ENCODE peak calls at places on chromosomes 16 and 17, in six cellular contexts. A is astrocyte, P is hepatocyte, Y is IMR-90, U is left lung, Z is BE2C. V is an unnamed sample. For H3K36me3, the result is how much of the 10 kb centered on the place peaks cover.

GRCh38 chr16:69143116-69143515 is 10.7 kb downstream of the UTP4 start:
- DNase-seq in U (no peak), Y (no peak), Z (peak), P (peak), A (no peak), V (no peak)

GRCh38 chr16:69861276-69862030 is 89.7 kb upstream of the CLEC18A start:
- DNase-seq in A (peak), U (peak), Z (no peak), Y (peak), P (peak), V (no peak)

GRCh38 chr17:6205525-6205924 is 135.3 kb downstream of the WSCD1 start:
- DNase-seq in Y (no peak), U (no peak), P (no peak), A (no peak), Z (no peak), V (no peak)

GRCh38 chr17:75679706-75680201 is 12.6 kb downstream of the SAP30BP start:
- DNase-seq in P (peak), U (peak), Y (no peak), Z (no peak), A (no peak), V (peak)

GRCh38 chr16:27444015-27444414 is 42.0 kb downstream of the IL21R start:
- DNase-seq in A (peak), U (peak), Z (no peak), P (no peak), Y (peak), V (peak)

GRCh38 chr17:5680766-5681165 is 96.5 kb upstream of the NLRP1 start:
- DNase-seq in P (no peak), U (no peak), A (no peak), Y (no peak), Z (no peak), V (no peak)

GRCh38 chr16:72554935-72555334 is 383.0 kb upstream of the PMFBP1 start:
- DNase-seq in P (no peak), A (no peak), Y (peak), U (no peak), Z (no peak), V (peak)

GRCh38 chr17:51908841-51909537 is 249.5 kb downstream of the CA10 start:
- DNase-seq in A (no peak), Z (no peak), P (no peak), Y (no peak), U (no peak), V (no peak)

GRCh38 chr17:64355536-64356303 is 34.9 kb downstream of the PECAM1 start:
- DNase-seq in A (peak), Z (no peak), P (no peak), U (no peak), Y (peak), V (no peak)

GRCh38 chr16:25009822-25010221 is 5.3 kb downstream of the ARHGAP17 start:
- DNase-seq in Y (peak), U (peak), Z (no peak), A (peak), P (no peak), V (no peak)

GRCh38 chr17:39235555-39236221 is 9.9 kb upstream of the STAC2 start:
- DNase-seq in A (peak), P (peak), U (no peak), Y (peak), Z (peak), V (peak)

GRCh38 chr16:12253731-12254130 is 277.2 kb downstream of the SNX29 start:
- DNase-seq in A (no peak), Y (no peak), P (no peak), Z (no peak), U (no peak), V (no peak)

GRCh38 chr17:14311979-14312378 is 11.1 kb downstream of the HS3ST3B1 start:
- DNase-seq in P (no peak), Z (no peak), Y (no peak), A (no peak), U (no peak), V (no peak)

GRCh38 chr17:22703786-22704441 is 1011.6 kb downstream of the KCNJ18 start:
- DNase-seq in Z (no peak), Y (no peak), P (no peak), U (no peak), A (no peak), V (no peak)

GRCh38 chr17:49452173-49452572 is 37.5 kb upstream of the PHB1 start:
- DNase-seq in U (no peak), Z (no peak), Y (no peak), A (no peak), P (no peak), V (no peak)

GRCh38 chr16:4081035-4081434 is 35.2 kb downstream of the ADCY9 start:
- DNase-seq in P (no peak), Z (no peak), A (no peak), U (no peak), Y (no peak), V (no peak)

GRCh38 chr17:40560592-40561293 is 4.5 kb downstream of the CCR7 start:
- DNase-seq in Y (peak), A (peak), Z (no peak), U (no peak), P (peak), V (no peak)

GRCh38 chr17:63962298-63962744 is 10.4 kb downstream of the SCN4A start:
- DNase-seq in P (no peak), Y (no peak), Z (no peak), A (no peak), U (no peak), V (no peak)

GRCh38 chr17:51912939-51913338 is 245.6 kb downstream of the CA10 start:
- DNase-seq in A (no peak), P (no peak), Y (no peak), Z (no peak), U (no peak), V (no peak)

GRCh38 chr17:81512984-81513668 is 527 bp upstream of the ACTG1 start:
- DNase-seq in U (peak), A (no peak), Y (peak), P (peak), Z (no peak), V (peak)

GRCh38 chr16:12459401-12459791 is 344.3 kb downstream of the CPPED1 start:
- DNase-seq in U (peak), A (no peak), Y (no peak), P (no peak), Z (no peak), V (no peak)

GRCh38 chr17:79872762-79873161 is 33.5 kb upstream of the CBX4 start:
- DNase-seq in U (no peak), P (peak), Y (no peak), A (no peak), Z (no peak), V (no peak)

GRCh38 chr16:84266451-84266850 is 26.6 kb upstream of the KCNG4 start:
- DNase-seq in U (no peak), P (peak), A (peak), Y (peak), Z (peak), V (peak)

GRCh38 chr16:88309905-88310259 is 72.9 kb upstream of the ZNF469 start:
- DNase-seq in U (no peak), P (peak), Y (no peak), A (no peak), Z (no peak), V (no peak)

GRCh38 chr16:67181346-67181745 is 2.4 kb downstream of the MATCAP1 start:
- DNase-seq in P (no peak), Z (no peak), Y (peak), A (peak), U (no peak), V (peak)

GRCh38 chr17:29347831-29348281 is 42.3 kb upstream of the TAOK1 start:
- DNase-seq in U (no peak), Y (no peak), P (no peak), Z (no peak), A (peak), V (no peak)

DNA sequence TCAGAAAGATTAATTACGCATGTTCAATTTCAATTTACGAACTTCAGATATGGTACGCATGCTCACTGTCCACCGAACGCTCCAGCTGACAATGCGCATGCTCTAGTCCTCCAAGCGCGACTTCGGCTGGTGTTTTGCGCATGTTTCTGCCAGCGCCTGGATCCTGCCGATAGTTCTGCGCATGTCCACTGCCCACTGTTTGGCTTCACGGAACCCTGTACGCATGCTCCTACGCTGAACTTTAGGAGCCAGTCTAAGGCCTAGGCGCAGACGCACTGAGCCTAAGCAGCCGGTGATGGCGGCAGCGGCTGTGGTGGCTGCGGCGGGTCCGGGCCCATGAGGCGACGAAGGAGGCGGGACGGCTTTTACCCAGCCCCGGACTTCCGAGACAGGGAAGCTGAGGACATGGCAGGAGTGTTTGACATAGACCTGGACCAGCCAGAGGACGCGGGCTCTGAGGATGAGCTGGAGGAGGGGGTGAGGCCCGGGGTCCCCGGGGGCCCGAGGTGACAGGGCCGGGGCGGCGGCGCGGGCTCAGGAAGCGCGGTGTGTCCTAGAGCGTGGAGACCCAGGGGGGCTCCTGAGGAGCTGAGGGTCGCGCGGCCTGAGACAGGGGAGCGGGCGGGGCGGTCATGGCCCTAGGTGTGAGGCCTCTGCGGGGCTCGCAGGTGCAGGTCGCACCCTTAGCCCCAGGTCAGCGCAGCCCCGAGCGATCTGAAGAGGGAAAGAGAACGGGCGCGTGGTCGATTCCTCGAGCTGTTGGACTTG is at the start of the genes RPS6KB1 and TUBD1:
- DNase-seq in P (peak), Y (peak), A (peak), Z (peak), U (peak), V (peak)
- TF ChIP-seq CTCF in P (no peak), Y (no peak), A (no peak), Z (no peak), U (peak), V (no peak)

DNA sequence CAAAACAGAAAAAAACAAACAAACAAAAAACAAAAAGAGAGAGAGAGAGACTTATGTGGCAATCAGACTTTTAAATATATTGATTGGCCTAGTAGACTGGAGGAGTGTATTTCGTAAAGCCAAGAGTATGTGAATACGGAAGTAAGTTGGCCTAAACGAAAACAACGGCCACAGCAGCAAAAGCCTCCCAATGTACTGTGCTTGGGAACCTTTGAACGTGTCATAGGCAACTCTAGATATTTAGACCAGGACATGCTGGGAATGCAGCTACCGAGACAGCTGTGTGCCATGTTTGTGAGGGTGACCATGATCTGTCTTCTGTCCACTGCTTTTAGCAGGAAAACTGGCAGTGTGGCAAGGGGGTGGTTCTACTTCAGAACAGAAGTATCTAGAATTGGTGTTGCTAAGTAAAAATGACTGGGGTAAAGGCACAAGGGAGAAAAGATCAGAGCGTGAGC is 7.4 kb downstream of the MAF start:
- DNase-seq in Z (no peak), U (no peak), P (no peak), A (no peak), Y (no peak), V (no peak)
- H3K4me3 ChIP-seq in Z (no peak), U (no peak), P (no peak), A (no peak), Y (no peak), V (no peak)

DNA sequence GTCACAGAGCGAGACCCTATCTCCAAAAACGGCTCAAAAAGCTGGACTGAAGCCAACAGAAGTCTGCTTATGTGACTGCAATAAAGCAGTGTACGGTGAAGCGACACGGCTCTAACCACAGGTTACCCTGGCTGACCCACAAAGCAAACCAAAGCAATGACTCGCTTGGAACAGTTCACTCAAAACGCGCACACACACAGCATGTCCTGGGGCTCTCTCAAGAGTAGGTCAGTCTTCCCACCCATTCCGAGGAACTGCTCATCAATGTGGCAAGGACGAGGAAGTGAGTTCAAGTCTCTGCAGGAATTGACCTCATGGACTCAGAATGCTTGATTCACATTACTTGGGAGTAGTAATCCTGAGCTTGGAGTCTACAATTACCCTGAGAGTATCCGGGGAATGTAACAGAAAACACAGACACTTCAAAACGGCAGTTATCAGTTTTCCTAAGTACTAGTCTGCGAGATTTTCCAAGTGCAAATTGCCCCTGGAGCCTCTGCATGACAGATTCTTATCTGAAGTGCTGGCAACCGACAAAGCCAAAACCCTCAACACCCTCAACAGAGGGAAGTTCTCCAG is 25.4 kb downstream of the PELP1 start:
- DNase-seq in U (no peak), Y (peak), A (peak), Z (no peak), P (peak), V (peak)
- H3K36me3 ChIP-seq in U (under half), Y (half or more), A (under half), Z (under half), P (under half), V (under half)

GRCh38 chr16:54870151-54870550 is 60.5 kb upstream of the IRX5 start:
- DNase-seq in Y (no peak), A (no peak), U (no peak), Z (no peak), P (no peak), V (no peak)
- TF ChIP-seq CTCF in Y (no peak), A (no peak), U (no peak), Z (no peak), P (no peak), V (no peak)

DNA sequence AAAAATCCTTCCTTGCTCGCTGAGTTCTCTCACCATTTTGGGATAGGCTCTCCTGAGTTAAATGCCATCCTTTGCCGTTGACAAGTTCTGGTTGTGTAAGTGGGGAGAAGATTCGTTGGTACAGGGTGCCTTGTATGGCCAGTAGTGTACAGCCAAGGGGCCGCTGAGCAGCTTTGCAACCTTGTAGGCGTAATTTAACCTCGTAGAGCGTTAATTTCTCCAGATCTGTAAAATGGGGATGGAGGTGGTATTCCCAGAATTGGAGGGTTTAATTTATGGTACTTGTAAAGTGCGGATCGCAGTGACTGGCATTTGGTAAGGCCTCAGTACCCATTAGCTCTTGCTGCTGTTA is 1.4 kb downstream of the ARSG start:
- DNase-seq in Z (no peak), A (no peak), Y (no peak), P (no peak), U (no peak), V (no peak)
- H3K4me3 ChIP-seq in Z (peak), A (no peak), Y (no peak), P (no peak), U (peak), V (no peak)

DNA sequence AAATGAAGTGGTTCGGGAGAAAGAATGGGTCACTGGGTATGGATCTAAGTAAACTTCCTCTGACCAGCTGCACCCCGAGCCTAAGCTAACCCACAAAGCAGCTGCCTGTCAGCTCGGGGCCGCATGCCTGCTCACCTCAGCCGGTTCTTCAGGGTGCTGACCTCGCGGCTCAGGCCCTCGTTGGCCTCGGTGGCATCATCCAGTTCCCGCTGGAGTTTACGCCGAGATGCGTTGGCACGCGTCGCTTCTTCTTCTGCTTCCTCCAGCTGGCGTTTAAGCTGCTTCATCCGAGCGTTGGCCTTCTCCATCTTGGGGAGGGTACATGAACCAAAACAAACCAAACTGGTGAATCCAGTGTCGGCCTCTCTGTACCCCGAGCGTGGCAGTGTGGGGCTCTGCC is 41.1 kb downstream of the NDEL1 start:
- DNase-seq in P (no peak), Y (no peak), A (no peak), Z (no peak), U (no peak), V (no peak)
- H3K36me3 ChIP-seq in P (under half), Y (half or more), A (half or more), Z (under half), U (under half), V (under half)

DNA sequence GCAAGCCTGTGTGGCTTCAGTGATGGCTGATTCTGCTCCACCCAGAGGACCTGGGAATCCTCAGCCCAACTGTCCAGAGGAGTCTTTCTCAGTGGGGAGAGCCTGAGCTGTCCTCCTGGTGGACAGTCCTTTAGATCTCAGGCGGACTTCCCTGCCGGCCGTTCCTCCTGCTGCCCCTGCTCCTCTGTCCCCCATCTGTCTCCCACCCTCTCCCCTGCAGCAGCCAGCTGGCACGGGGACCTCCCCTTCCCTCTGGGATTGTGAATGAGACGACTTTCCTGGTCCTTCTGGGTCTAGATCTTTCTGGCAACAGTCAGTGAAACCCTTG is 279.7 kb downstream of the SEC14L1 start:
- DNase-seq in Z (no peak), Y (no peak), A (no peak), U (no peak), P (no peak), V (no peak)
- TF ChIP-seq CTCF in Z (peak), Y (peak), A (no peak), U (no peak), P (no peak), V (no peak)

GRCh38 chr17:43703630-43704029 is 41.9 kb upstream of the MEOX1 start:
- DNase-seq in Z (no peak), P (no peak), A (no peak), Y (no peak), U (no peak), V (no peak)

GRCh38 chr17:43702636-43703035 is 40.9 kb upstream of the MEOX1 start:
- DNase-seq in A (no peak), U (no peak), Z (peak), Y (no peak), P (no peak), V (no peak)

GRCh38 chr17:43707184-43707583 is 45.5 kb upstream of the MEOX1 start:
- DNase-seq in P (no peak), Y (no peak), U (no peak), A (no peak), Z (no peak), V (no peak)

GRCh38 chr17:43709210-43709609 is 47.5 kb upstream of the MEOX1 start:
- DNase-seq in A (no peak), P (no peak), Z (no peak), Y (no peak), U (no peak), V (no peak)

DNA sequence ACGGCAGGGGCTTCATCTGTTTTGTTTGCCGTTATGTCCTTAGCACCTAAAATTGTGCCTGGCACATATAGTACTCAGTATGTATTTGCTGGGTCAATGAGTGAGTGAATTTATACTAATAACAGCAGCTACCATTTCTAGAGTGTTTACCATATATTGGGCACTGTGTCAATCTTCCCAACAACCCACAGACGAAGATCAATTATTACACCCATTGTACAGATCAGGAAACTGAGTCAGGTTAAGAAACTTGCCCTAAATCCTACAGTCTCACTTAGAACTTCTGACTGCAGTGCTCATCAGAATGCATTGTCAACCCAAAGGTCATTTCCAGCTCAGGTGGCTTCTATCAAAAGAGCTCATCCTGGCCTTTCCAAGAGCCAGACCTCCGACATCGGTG is 44.5 kb upstream of the MEOX1 start:
- DNase-seq in U (no peak), Z (no peak), A (no peak), P (no peak), Y (no peak), V (no peak)
- H3K4me3 ChIP-seq in U (no peak), Z (no peak), A (no peak), P (no peak), Y (no peak), V (no peak)

DNA sequence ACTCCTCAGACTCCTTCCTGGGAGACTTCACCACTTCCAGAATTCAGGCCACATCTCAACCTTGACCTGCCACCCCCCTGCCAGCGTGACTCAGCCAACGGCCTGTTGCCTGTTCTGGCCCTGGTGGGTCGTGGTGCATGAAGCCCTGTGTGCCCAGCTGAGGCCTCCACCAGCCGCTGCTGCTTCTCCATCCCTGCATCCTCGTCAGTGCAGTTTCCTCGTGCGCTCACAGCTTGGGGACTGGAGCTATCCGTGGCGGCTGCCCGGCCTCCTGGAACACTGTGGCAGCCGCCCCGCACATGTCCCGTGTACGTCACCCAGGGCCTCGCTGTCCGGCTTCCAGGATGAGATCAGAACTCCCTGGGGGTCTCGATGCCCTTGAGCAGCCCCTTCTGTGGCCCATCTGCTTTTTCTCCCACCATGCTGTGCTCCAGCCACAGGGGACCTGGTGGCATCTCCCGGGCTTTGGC is 8.0 kb upstream of the TEDC2 start:
- DNase-seq in P (no peak), Y (no peak), A (no peak), U (no peak), Z (no peak), V (no peak)
- H3K36me3 ChIP-seq in P (under half), Y (under half), A (under half), U (under half), Z (half or more), V (under half)

V was measured in bronchial epithelial cell.